ENCODE peak calls at places on chromosomes 12 and 14, in ten cellular contexts. V, J, R, Z, T, C, O, I, L and A are unnamed samples.
A peak's percentile ranks its signal among the peaks of the same experiment; 100 is the strongest.

GRCh38 chr12:130970165-130970907 is 16.6 kb downstream of the ADGRD1 start:
- DNase-seq in V (no peak), J (no peak), R (peak; percentile 43), Z (no peak), T (no peak), C (no peak), O (no peak), I (no peak), L (no peak), A (no peak)

GRCh38 chr12:104423809-104424208 is 32.9 kb upstream of the CHST11 start:
- DNase-seq in V (no peak), J (no peak), R (no peak), Z (no peak), T (no peak), C (no peak), O (no peak), I (no peak), L (no peak), A (no peak)

GRCh38 chr12:78457951-78458350 is 406.6 kb upstream of the SYT1 start:
- DNase-seq in V (peak; percentile 78), J (no peak), R (no peak), Z (no peak), T (peak; percentile 22), C (no peak), O (peak; percentile 85), I (peak; percentile 49), L (no peak), A (peak; percentile 31)

GRCh38 chr12:7131502-7131866 is 1.3 kb downstream of the CLSTN3 start:
- DNase-seq in V (no peak), J (no peak), R (no peak), Z (no peak), T (no peak), C (no peak), O (no peak), I (no peak), L (no peak), A (no peak)

GRCh38 chr14:65566820-65567522 is 154.4 kb downstream of the FUT8 start:
- DNase-seq in V (no peak), J (no peak), R (no peak), Z (no peak), T (no peak), C (no peak), O (peak; percentile 11), I (peak; percentile 48), L (no peak), A (peak; percentile 30)

GRCh38 chr12:84058136-84058535 is 854.5 kb downstream of the SLC6A15 start:
- DNase-seq in V (no peak), J (no peak), R (no peak), Z (no peak), T (no peak), C (no peak), O (no peak), I (no peak), L (peak; percentile 1), A (no peak)

GRCh38 chr14:62792578-62792977 is 252.7 kb downstream of the KCNH5 start:
- DNase-seq in V (no peak), J (no peak), R (no peak), Z (no peak), T (no peak), C (no peak), O (no peak), I (no peak), L (no peak), A (no peak)

GRCh38 chr12:63151898-63152700 is 1.1 kb upstream of the AVPR1A start:
- DNase-seq in V (peak; percentile 31), J (no peak), R (no peak), Z (peak; percentile 27), T (peak; percentile 55), C (peak; percentile 15), O (peak; percentile 59), I (peak; percentile 54), L (peak; percentile 4), A (peak; percentile 58)

GRCh38 chr12:54050479-54050805 is 3.2 kb upstream of the HOXC4 start:
- DNase-seq in V (no peak), J (no peak), R (no peak), Z (no peak), T (no peak), C (no peak), O (no peak), I (no peak), L (no peak), A (no peak)

GRCh38 chr12:116818341-116818856 is 62.8 kb downstream of the HRK start:
- DNase-seq in V (peak; percentile 15), J (peak; percentile 21), R (no peak), Z (peak; percentile 21), T (no peak), C (peak; percentile 35), O (no peak), I (no peak), L (no peak), A (peak; percentile 12)

GRCh38 chr14:97705976-97706375 is 908.8 kb downstream of the VRK1 start:
- DNase-seq in V (no peak), J (no peak), R (no peak), Z (no peak), T (no peak), C (no peak), O (no peak), I (no peak), L (no peak), A (no peak)

GRCh38 chr14:26163761-26164160 is 434.1 kb downstream of the NOVA1 start:
- DNase-seq in V (peak; percentile 46), J (no peak), R (no peak), Z (peak; percentile 36), T (peak; percentile 36), C (no peak), O (peak; percentile 58), I (peak; percentile 62), L (no peak), A (peak; percentile 59)

GRCh38 chr12:85948340-85948739 is 74.2 kb downstream of the NTS start:
- DNase-seq in V (no peak), J (no peak), R (no peak), Z (no peak), T (no peak), C (no peak), O (no peak), I (no peak), L (no peak), A (no peak)